ENCODE peak calls at places on chromosomes 3 and 15, in seven cellular contexts. M is IMR-90, X is trophoblast cell, W is neuronal stem cell, J is H9, T is mesenchymal stem cell, Y is H1. K is an unnamed sample.

GRCh38 chr15:72306211-72306785 is 13.7 kb downstream of the CELF6 start:
- DNase-seq in W (no peak), X (no peak), Y (no peak), M (peak), J (peak), T (no peak), K (peak)

GRCh38 chr3:27659279-27660021 is 62.7 kb downstream of the EOMES start:
- DNase-seq in W (peak), Y (no peak), X (peak), J (peak), T (peak), M (peak), K (peak)

GRCh38 chr3:9448643-9449042 is 51.2 kb downstream of the SETD5 start:
- DNase-seq in W (no peak), T (peak), Y (no peak), M (peak), X (no peak), J (no peak), K (no peak)

GRCh38 chr15:77749998-77750540 is 117.4 kb upstream of the LINGO1 start:
- DNase-seq in Y (no peak), W (no peak), J (no peak), M (no peak), T (no peak), X (no peak), K (no peak)

GRCh38 chr15:61794881-61795280 is 265.4 kb downstream of the VPS13C start:
- DNase-seq in W (no peak), M (no peak), J (no peak), X (no peak), Y (no peak), T (no peak), K (no peak)

GRCh38 chr3:43006825-43007224 is 27.7 kb downstream of the GASK1A start:
- DNase-seq in W (no peak), X (no peak), J (no peak), M (no peak), Y (no peak), T (no peak), K (no peak)

GRCh38 chr3:38500688-38501417 is 4.7 kb downstream of the EXOG start:
- DNase-seq in Y (no peak), T (no peak), J (no peak), M (no peak), X (no peak), W (no peak), K (peak)

GRCh38 chr3:37456270-37456708 is 281.9 kb upstream of the LRRFIP2 start:
- DNase-seq in Y (no peak), J (no peak), M (no peak), W (no peak), T (peak), X (no peak), K (peak)

GRCh38 chr15:82100116-82100795 is 54.4 kb upstream of the MEX3B start:
- DNase-seq in W (peak), T (no peak), Y (no peak), X (no peak), M (peak), J (no peak), K (peak)

GRCh38 chr15:67138946-67139855 is 73.8 kb downstream of the SMAD3 start:
- DNase-seq in M (peak), J (no peak), T (no peak), W (no peak), X (no peak), Y (no peak), K (no peak)

GRCh38 chr15:67137319-67137718 is 71.9 kb downstream of the SMAD3 start:
- DNase-seq in J (no peak), M (no peak), X (no peak), W (no peak), Y (no peak), T (peak), K (no peak)

GRCh38 chr15:67136802-67137201 is 71.4 kb downstream of the SMAD3 start:
- DNase-seq in J (no peak), W (no peak), Y (no peak), X (no peak), T (peak), M (no peak), K (no peak)

GRCh38 chr15:67140078-67140833 is 74.9 kb downstream of the SMAD3 start:
- DNase-seq in W (no peak), Y (no peak), X (no peak), M (no peak), J (no peak), T (no peak), K (no peak)

GRCh38 chr15:67137951-67138935 is 72.8 kb downstream of the SMAD3 start:
- DNase-seq in M (peak), T (peak), X (no peak), Y (no peak), J (no peak), W (no peak), K (no peak)
- H3K9ac ChIP-seq in M (peak), T (peak), X (no peak), Y (no peak), J (no peak), W (no peak), K (no peak)

GRCh38 chr3:155420869-155421486 is 127.5 kb upstream of the STRIT1 start:
- DNase-seq in J (no peak), T (no peak), W (peak), M (no peak), X (no peak), Y (no peak), K (peak)

GRCh38 chr3:155418426-155418825 is 124.9 kb upstream of the STRIT1 start:
- DNase-seq in J (no peak), Y (no peak), X (no peak), W (peak), T (peak), M (no peak), K (peak)

GRCh38 chr3:155412856-155413255 is 119.4 kb upstream of the STRIT1 start:
- DNase-seq in T (no peak), X (no peak), M (no peak), Y (no peak), W (no peak), J (no peak), K (peak)

GRCh38 chr3:155417119-155417517 is 123.6 kb upstream of the STRIT1 start:
- DNase-seq in J (no peak), Y (no peak), M (no peak), W (no peak), T (no peak), X (no peak), K (no peak)

DNA sequence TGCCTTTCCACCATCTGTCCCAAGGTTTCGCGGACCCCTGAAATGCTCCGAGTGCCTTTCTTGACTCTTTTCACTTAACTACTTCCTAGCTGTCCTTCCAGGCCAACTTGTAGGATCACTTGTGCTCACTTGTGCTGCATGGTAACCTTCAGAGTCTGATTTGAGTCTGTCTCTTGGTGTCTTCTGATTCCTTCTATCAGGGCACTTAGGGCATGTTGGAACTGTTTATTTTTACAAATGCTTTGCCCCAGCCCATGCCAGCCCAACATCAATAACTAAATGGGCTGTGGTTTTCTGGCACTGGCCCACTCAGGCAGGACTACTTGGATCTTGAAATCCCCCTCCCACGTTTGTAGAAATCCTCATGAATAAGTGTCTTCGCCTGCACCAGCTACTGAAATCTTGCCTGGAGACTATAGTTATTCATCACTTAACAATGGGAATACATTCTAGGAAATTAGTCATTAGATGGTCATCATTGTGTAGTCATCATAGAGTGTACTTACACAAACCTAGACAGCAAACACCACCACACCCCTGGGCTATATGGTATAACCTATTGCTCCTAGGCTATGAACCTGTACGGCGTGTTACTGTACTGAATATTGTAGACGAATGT is 123.1 kb upstream of the STRIT1 start:
- DNase-seq in W (no peak), X (peak), T (peak), M (peak), J (no peak), Y (no peak), K (no peak)
- H3K23ac ChIP-seq in W (no peak), X (no peak), T (no peak), M (peak), J (no peak), Y (no peak), K (no peak)

DNA sequence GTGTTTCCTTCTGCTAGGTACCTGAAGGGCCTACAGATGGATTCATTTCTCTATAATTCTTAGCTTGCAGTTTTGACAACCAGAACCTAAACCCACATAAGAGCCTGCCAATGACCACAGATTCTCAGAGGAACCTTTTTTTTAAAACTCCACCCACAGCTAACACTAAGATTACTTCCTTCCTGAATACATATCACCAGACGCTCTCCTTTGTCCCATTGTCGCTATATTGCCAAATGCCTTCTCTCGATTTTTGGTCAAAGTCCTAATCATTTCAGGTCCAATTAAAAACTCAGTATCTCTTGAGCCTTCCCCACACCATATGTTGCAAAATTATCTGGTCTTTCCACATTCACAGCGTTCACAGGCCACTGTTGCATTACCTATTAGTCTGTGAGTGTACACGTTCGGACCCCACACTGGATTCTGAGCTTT is 12.4 kb downstream of the ZNF710 start:
- DNase-seq in Y (no peak), W (no peak), T (no peak), X (no peak), J (no peak), M (no peak), K (no peak)
- H3K4me2 ChIP-seq in Y (no peak), W (no peak), T (no peak), X (no peak), J (no peak), M (no peak), K (no peak)

DNA sequence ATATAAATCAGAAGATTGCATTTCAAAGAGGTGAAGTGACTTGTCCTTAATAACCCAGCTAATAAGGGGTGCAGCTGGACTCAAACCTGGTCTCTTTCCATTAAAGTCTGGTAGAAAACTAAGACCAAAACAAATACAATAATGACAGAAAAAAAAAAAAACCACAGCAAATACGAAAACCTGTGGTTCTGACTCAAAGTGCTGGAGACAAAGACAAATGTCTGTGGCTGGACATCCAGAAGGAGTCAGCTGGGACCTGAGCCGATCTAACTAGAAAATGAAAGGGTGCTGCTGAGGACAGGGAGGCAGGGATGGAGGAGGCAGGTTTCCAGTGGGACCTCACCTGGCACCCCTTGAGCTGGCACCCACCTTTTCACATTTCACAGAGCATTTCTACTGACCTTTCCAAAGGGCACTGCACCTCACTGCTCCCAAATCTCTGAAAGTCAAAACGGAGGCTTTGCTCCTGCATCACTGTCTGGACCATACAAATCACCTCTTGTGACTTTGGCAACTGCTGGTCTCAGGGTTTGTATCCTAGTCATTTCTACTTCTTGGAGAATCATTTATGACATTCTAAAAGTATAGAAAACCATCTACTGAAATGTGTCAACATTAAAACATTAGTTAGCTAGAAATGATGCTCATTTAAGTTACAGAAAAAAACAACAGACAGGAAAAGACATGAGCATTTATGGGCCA is 61.7 kb downstream of the CCNL1 start:
- DNase-seq in W (no peak), M (peak), Y (no peak), T (no peak), J (no peak), X (no peak), K (no peak)
- H3K9ac ChIP-seq in W (no peak), M (peak), Y (no peak), T (no peak), J (no peak), X (no peak), K (no peak)